ENCODE peak calls at places on chromosomes 11 and 22, in ten cellular contexts. J is stomach, Z is A549, B is uterus, C is H54, I is HCT116, M is gastrocnemius medialis, V is IMR-90, T is Peyer's patch, S is GM12892. O is an unnamed sample.

GRCh38 chr11:39810358-39810757 is 1649.1 kb downstream of the LRRC4C start:
- DNase-seq in J (no peak), Z (no peak), B (no peak), C (no peak), I (no peak), M (no peak), V (no peak), T (no peak), S (no peak), O (no peak)

GRCh38 chr22:48757581-48757980 is 1070.1 kb downstream of the BRD1 start:
- DNase-seq in J (peak), Z (no peak), B (no peak), C (no peak), I (no peak), M (no peak), V (no peak), T (peak), S (no peak), O (no peak)

GRCh38 chr11:5059527-5059926 is at the start of gene OR52E2:
- DNase-seq in J (no peak), Z (no peak), B (no peak), C (no peak), I (no peak), M (no peak), V (no peak), T (no peak), S (no peak), O (no peak)

GRCh38 chr22:43521716-43522115 is 109.9 kb downstream of the MPPED1 start:
- DNase-seq in J (no peak), Z (peak), B (no peak), C (no peak), I (no peak), M (no peak), V (no peak), T (no peak), S (no peak), O (no peak)

GRCh38 chr11:29984544-29984943 is 32.3 kb downstream of the KCNA4 start:
- DNase-seq in J (no peak), Z (no peak), B (no peak), C (no peak), I (no peak), M (peak), V (no peak), T (no peak), S (no peak), O (no peak)

GRCh38 chr22:38243007-38243775 is 29.6 kb downstream of the TMEM184B start:
- DNase-seq in J (peak), Z (no peak), B (no peak), C (no peak), I (no peak), M (peak), V (peak), T (peak), S (no peak), O (no peak)

GRCh38 chr22:44891293-44891747 is 118.5 kb downstream of the PHF21B start:
- DNase-seq in J (no peak), Z (no peak), B (no peak), C (no peak), I (no peak), M (no peak), V (no peak), T (peak), S (no peak), O (no peak)

GRCh38 chr22:29152381-29153138 is 53.1 kb upstream of the EMID1 start:
- DNase-seq in J (peak), Z (no peak), B (no peak), C (no peak), I (no peak), M (peak), V (no peak), T (peak), S (no peak), O (peak)

GRCh38 chr11:44484211-44484610 is 81.3 kb upstream of the CD82 start:
- DNase-seq in J (no peak), Z (peak), B (no peak), C (no peak), I (peak), M (no peak), V (peak), T (no peak), S (no peak), O (peak)

GRCh38 chr11:59263225-59263894 is 50.6 kb upstream of the MPEG1 start:
- DNase-seq in J (peak), Z (no peak), B (no peak), C (no peak), I (peak), M (no peak), V (no peak), T (peak), S (no peak), O (no peak)

GRCh38 chr11:85027346-85027745 is 599.8 kb downstream of the DLG2 start:
- DNase-seq in J (no peak), Z (no peak), B (no peak), C (no peak), I (no peak), M (no peak), V (no peak), T (no peak), S (no peak), O (no peak)

GRCh38 chr22:28978863-28979799 is 82.5 kb downstream of the C22orf31 start:
- DNase-seq in J (no peak), Z (no peak), B (no peak), C (no peak), I (no peak), M (peak), V (no peak), T (no peak), S (no peak), O (no peak)

GRCh38 chr11:2122907-2123627 is 16.1 kb downstream of the IGF2 start:
- DNase-seq in J (no peak), Z (no peak), B (no peak), C (no peak), I (no peak), M (no peak), V (no peak), T (no peak), S (no peak), O (no peak)

GRCh38 chr11:110026823-110027626 is 66.2 kb upstream of the ZC3H12C start:
- DNase-seq in J (no peak), Z (no peak), B (no peak), C (no peak), I (no peak), M (no peak), V (peak), T (no peak), S (peak), O (no peak)

GRCh38 chr22:19354201-19354600 is 62.7 kb upstream of the CLTCL1 start:
- DNase-seq in J (no peak), Z (no peak), B (no peak), C (no peak), I (no peak), M (no peak), V (no peak), T (peak), S (no peak), O (no peak)

GRCh38 chr22:25702571-25703167 is 39.3 kb upstream of the MYO18B start:
- DNase-seq in J (no peak), Z (no peak), B (no peak), C (no peak), I (no peak), M (no peak), V (no peak), T (no peak), S (no peak), O (no peak)

GRCh38 chr22:17751596-17751995 is 22.7 kb downstream of the BID start:
- DNase-seq in J (no peak), Z (no peak), B (no peak), C (no peak), I (no peak), M (no peak), V (no peak), T (no peak), S (no peak), O (no peak)

GRCh38 chr22:30435674-30436126 is 10.1 kb downstream of the MTFP1 start:
- DNase-seq in J (peak), Z (no peak), B (peak), C (no peak), I (peak), M (peak), V (no peak), T (peak), S (no peak), O (peak)

GRCh38 chr11:69369945-69370344 is 76.0 kb downstream of the MYEOV start:
- DNase-seq in J (no peak), Z (no peak), B (no peak), C (no peak), I (no peak), M (no peak), V (no peak), T (no peak), S (no peak), O (no peak)

GRCh38 chr11:76604081-76604601 is 66.4 kb downstream of the LRRC32 start:
- DNase-seq in J (no peak), Z (no peak), B (no peak), C (no peak), I (no peak), M (no peak), V (no peak), T (peak), S (no peak), O (no peak)

GRCh38 chr11:110376711-110377324 is 52.9 kb upstream of the FDX1 start:
- DNase-seq in J (peak), Z (peak), B (peak), C (peak), I (peak), M (peak), V (peak), T (peak), S (no peak), O (peak)

GRCh38 chr11:129190087-129190486 is 2.0 kb downstream of the ARHGAP32 start:
- DNase-seq in J (peak), Z (peak), B (no peak), C (no peak), I (no peak), M (no peak), V (no peak), T (no peak), S (no peak), O (no peak)

GRCh38 chr22:28766628-28767027 is 5.9 kb upstream of the CCDC117 start:
- DNase-seq in J (no peak), Z (no peak), B (no peak), C (no peak), I (no peak), M (no peak), V (no peak), T (no peak), S (no peak), O (no peak)

GRCh38 chr11:64854534-64855502 is 10.4 kb upstream of the CDC42BPG start:
- DNase-seq in J (peak), Z (peak), B (peak), C (peak), I (peak), M (peak), V (peak), T (peak), S (no peak), O (peak)

GRCh38 chr22:29060931-29061330 is 700 bp downstream of the C22orf31 start:
- DNase-seq in J (no peak), Z (no peak), B (no peak), C (no peak), I (no peak), M (no peak), V (no peak), T (peak), S (no peak), O (no peak)

GRCh38 chr11:64285885-64286800 is 495 bp downstream of the GPR137 start:
- DNase-seq in J (no peak), Z (peak), B (no peak), C (no peak), I (no peak), M (peak), V (no peak), T (no peak), S (no peak), O (no peak)

GRCh38 chr22:17761145-17761488 is 13.2 kb downstream of the BID start:
- DNase-seq in J (no peak), Z (no peak), B (no peak), C (no peak), I (no peak), M (no peak), V (no peak), T (no peak), S (no peak), O (no peak)

GRCh38 chr22:27247691-27248434 is 553.7 kb downstream of the MN1 start:
- DNase-seq in J (no peak), Z (no peak), B (peak), C (no peak), I (no peak), M (no peak), V (no peak), T (no peak), S (no peak), O (no peak)

GRCh38 chr11:2584434-2584811 is 115.4 kb downstream of the KCNQ1OT1 start:
- DNase-seq in J (no peak), Z (no peak), B (no peak), C (no peak), I (no peak), M (no peak), V (no peak), T (no peak), S (no peak), O (no peak)

GRCh38 chr11:35276396-35276795 is 137.4 kb downstream of the CD44 start:
- DNase-seq in J (peak), Z (no peak), B (no peak), C (peak), I (no peak), M (no peak), V (peak), T (no peak), S (no peak), O (no peak)

GRCh38 chr11:117072517-117073218 is 25.6 kb downstream of the SIK3 start:
- DNase-seq in J (no peak), Z (peak), B (no peak), C (no peak), I (peak), M (no peak), V (peak), T (no peak), S (no peak), O (peak)

GRCh38 chr22:45878901-45879551 is 97.9 kb downstream of the WNT7B start:
- DNase-seq in J (no peak), Z (no peak), B (peak), C (no peak), I (no peak), M (no peak), V (no peak), T (no peak), S (no peak), O (no peak)

DNA sequence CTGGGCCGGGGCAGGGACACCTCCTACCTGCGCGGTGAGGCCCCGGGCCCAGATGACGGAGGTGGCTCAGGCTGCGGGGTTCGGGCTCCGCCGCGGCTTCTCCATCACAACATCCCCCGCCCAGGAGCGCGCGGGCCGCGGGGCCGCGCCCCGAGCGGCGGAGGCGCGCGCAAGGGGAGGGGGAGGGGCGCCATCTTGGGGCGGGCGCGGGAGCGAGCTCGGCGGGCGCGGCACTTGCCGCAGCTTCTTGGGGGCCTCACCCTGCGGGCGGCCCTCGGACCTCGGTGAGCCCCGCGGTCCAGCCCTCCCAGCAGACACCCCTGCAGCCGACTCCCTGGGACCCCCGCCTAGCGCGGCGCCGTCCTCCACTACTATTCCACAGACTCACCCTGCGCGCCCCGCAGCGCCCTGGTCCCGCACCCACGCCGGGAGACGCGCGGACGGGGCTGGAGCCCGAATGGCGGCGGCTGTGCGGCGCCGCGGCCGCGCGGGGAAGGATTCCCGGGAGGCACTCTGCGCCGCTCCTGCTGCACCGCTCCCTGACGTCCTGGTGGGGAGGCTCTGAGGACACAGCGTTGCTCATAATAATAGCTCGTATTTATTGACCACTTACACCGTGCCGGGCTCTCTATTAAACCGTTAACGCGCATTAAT is at the start of gene APBB1:
- DNase-seq in J (peak), Z (peak), B (peak), C (peak), I (no peak), M (peak), V (peak), T (peak), S (peak), O (peak)
- TF ChIP-seq POLR2A in J (no peak), Z (peak), B (peak), C (peak), I (no peak), M (peak), V (no peak), T (peak), S (no peak), O (no peak)

GRCh38 chr11:111871693-111872161 is 346 bp upstream of the ALG9 start:
- DNase-seq in J (no peak), Z (no peak), B (no peak), C (no peak), I (no peak), M (no peak), V (no peak), T (no peak), S (no peak), O (no peak)

GRCh38 chr11:111870522-111870886 is 877 bp downstream of the ALG9 start:
- DNase-seq in J (no peak), Z (no peak), B (no peak), C (no peak), I (no peak), M (no peak), V (no peak), T (no peak), S (no peak), O (no peak)

GRCh38 chr11:111870113-111870512 is 1.3 kb downstream of the ALG9 start:
- DNase-seq in J (no peak), Z (no peak), B (no peak), C (no peak), I (no peak), M (no peak), V (no peak), T (no peak), S (no peak), O (no peak)

GRCh38 chr11:111870887-111871692 is at the start of gene ALG9:
- DNase-seq in J (peak), Z (peak), B (peak), C (peak), I (peak), M (peak), V (peak), T (peak), S (peak), O (peak)
- TF ChIP-seq POLR2A in J (no peak), Z (peak), B (peak), C (peak), I (peak), M (peak), V (peak), T (no peak), S (peak), O (peak)

DNA sequence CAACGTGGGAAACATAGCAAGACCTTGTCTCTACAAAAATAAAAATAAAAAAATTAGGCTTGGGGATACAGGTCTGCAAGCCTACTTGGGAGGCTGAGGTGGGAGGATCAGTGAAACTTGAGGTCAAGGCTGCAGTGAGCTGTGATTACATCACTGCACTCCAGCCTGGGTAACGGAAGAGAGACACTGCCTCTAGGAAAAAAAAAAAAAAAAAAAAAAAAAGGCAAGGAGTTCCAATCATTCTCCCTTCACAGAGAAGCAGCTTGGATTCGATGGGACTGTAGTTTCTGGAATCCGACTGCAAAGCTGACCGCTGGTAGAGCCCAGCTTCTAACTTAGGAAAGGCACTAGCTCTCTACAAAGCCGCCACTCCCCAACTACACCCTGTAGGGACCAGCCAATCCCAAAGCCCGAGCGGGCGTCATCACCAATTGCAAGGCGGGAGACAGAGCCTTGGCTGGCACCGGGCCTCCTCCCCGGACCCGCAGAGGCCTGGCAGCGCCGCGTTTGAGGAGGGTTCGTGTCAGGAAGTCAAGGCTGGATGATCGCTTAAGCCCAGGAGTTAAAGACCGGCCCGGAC is 699 bp upstream of the DDB2 start:
- DNase-seq in J (peak), Z (peak), B (peak), C (peak), I (peak), M (peak), V (peak), T (peak), S (peak), O (peak)
- TF ChIP-seq POLR2A in J (no peak), Z (peak), B (peak), C (peak), I (peak), M (peak), V (no peak), T (peak), S (no peak), O (no peak)

GRCh38 chr11:86244522-86245368 is at the start of gene EED:
- DNase-seq in J (peak), Z (peak), B (peak), C (peak), I (peak), M (peak), V (peak), T (peak), S (peak), O (peak)
- TF ChIP-seq POLR2A in J (peak), Z (peak), B (peak), C (peak), I (peak), M (peak), V (peak), T (peak), S (peak), O (peak)

GRCh38 chr11:78192223-78192719 is 3.6 kb downstream of the USP35 start:
- DNase-seq in J (no peak), Z (no peak), B (no peak), C (no peak), I (no peak), M (no peak), V (no peak), T (peak), S (no peak), O (no peak)
- TF ChIP-seq POLR2A in J (no peak), Z (no peak), B (no peak), C (no peak), I (no peak), M (no peak), V (no peak), T (no peak), S (no peak), O (no peak)

DNA sequence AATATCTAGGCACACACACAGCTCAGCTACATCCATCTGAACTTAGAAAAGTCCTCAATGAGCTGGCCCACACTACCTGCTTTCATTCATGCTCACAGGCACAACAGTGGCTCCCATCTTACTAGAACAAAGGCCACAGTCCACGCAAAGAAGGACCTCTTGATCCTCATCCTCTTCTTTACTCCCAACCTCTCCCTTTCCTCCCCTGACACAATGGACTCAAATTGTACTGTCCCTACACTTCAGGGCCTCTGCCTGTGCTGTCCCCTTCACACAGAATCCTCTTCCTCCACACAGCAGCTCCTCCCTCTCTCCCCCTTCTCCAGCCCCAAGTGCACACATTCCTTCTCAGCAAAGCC is 12.7 kb downstream of the SMCO4 start:
- DNase-seq in J (no peak), Z (no peak), B (no peak), C (no peak), I (no peak), M (no peak), V (no peak), T (no peak), S (no peak), O (no peak)
- TF ChIP-seq POLR2A in J (no peak), Z (no peak), B (no peak), C (no peak), I (no peak), M (no peak), V (no peak), T (no peak), S (no peak), O (no peak)

GRCh38 chr11:100875521-100875869 is 188.4 kb downstream of the ARHGAP42 start:
- DNase-seq in J (no peak), Z (no peak), B (no peak), C (no peak), I (no peak), M (no peak), V (no peak), T (no peak), S (no peak), O (no peak)

GRCh38 chr11:100874203-100874602 is 187.1 kb downstream of the ARHGAP42 start:
- DNase-seq in J (no peak), Z (no peak), B (no peak), C (no peak), I (no peak), M (no peak), V (no peak), T (no peak), S (no peak), O (no peak)

GRCh38 chr11:100876826-100877545 is 189.9 kb downstream of the ARHGAP42 start:
- DNase-seq in J (no peak), Z (no peak), B (no peak), C (peak), I (no peak), M (no peak), V (peak), T (no peak), S (no peak), O (no peak)

GRCh38 chr11:100882957-100883356 is 195.9 kb downstream of the ARHGAP42 start:
- DNase-seq in J (no peak), Z (no peak), B (no peak), C (no peak), I (no peak), M (no peak), V (no peak), T (no peak), S (no peak), O (no peak)

GRCh38 chr11:100878474-100878873 is 191.4 kb downstream of the ARHGAP42 start:
- DNase-seq in J (no peak), Z (no peak), B (no peak), C (no peak), I (no peak), M (no peak), V (peak), T (no peak), S (no peak), O (no peak)
- TF ChIP-seq POLR2A in J (no peak), Z (no peak), B (no peak), C (no peak), I (no peak), M (no peak), V (no peak), T (no peak), S (no peak), O (no peak)